ENCODE peak calls at places on chromosomes 2 and 18, in nine cellular contexts. V is hepatocyte, L is kidney, Y is cardiac muscle cell, A is Peyer's patch, C is fibroblast of lung, M is ovary, U is thoracic aorta, S is esophagus squamous epithelium. Q is an unnamed sample.

GRCh38 chr18:12657048-12657848 is 659 bp downstream of the SPIRE1 start:
- DNase-seq in V (peak; percentile 72), C (peak; percentile 58), U (no peak), L (peak; percentile 82), M (peak; percentile 73), Y (peak; percentile 72), A (peak; percentile 54), S (no peak), Q (peak; percentile 73)

GRCh38 chr18:6434987-6435709 is 20.4 kb upstream of the L3MBTL4 start:
- DNase-seq in C (no peak), Y (no peak), A (no peak), U (no peak), S (no peak), M (no peak), L (no peak), V (no peak), Q (no peak)

GRCh38 chr2:9975805-9976447 is 24.4 kb downstream of the GRHL1 start:
- DNase-seq in M (no peak), L (no peak), V (peak; percentile 40), U (no peak), C (peak; percentile 98), Y (no peak), A (no peak), S (no peak), Q (no peak)

GRCh38 chr2:20451761-20452499 is 5.1 kb downstream of the RHOB start:
- DNase-seq in U (no peak), L (no peak), S (no peak), M (no peak), V (no peak), A (no peak), Y (no peak), C (no peak), Q (peak; percentile 69)

GRCh38 chr2:54634564-54635511 is 88.6 kb upstream of the EML6 start:
- DNase-seq in V (no peak), Y (no peak), U (no peak), C (peak; percentile 72), S (no peak), M (peak; percentile 52), L (peak; percentile 89), A (no peak), Q (no peak)

GRCh38 chr2:629961-630360 is 47.2 kb downstream of the TMEM18 start:
- DNase-seq in Y (no peak), V (no peak), M (no peak), L (no peak), A (no peak), U (no peak), C (no peak), S (no peak), Q (no peak)

GRCh38 chr18:5060543-5060942 is 136.5 kb downstream of the AKAIN1 start:
- DNase-seq in M (no peak), A (no peak), L (no peak), Y (no peak), C (no peak), U (no peak), S (no peak), V (no peak), Q (no peak)

GRCh38 chr2:26089337-26089736 is 55.5 kb downstream of the RAB10 start:
- DNase-seq in S (no peak), A (no peak), V (no peak), C (no peak), L (no peak), M (no peak), U (no peak), Y (no peak), Q (no peak)

GRCh38 chr2:181058378-181059269 is 78.2 kb downstream of the UBE2E3 start:
- DNase-seq in C (no peak), Y (peak; percentile 46), S (no peak), U (no peak), M (no peak), L (no peak), V (peak; percentile 35), A (no peak), Q (no peak)

GRCh38 chr2:157837851-157838441 is 38.2 kb downstream of the ACVR1 start:
- DNase-seq in C (peak; percentile 33), M (no peak), Y (no peak), S (no peak), A (peak; percentile 56), L (no peak), V (peak; percentile 35), U (no peak), Q (no peak)

GRCh38 chr2:225070811-225071210 is 28.5 kb upstream of the DOCK10 start:
- DNase-seq in V (no peak), Y (no peak), A (no peak), M (no peak), C (no peak), U (no peak), S (no peak), L (no peak), Q (no peak)

GRCh38 chr2:187949859-187950258 is 341.8 kb upstream of the GULP1 start:
- DNase-seq in Y (no peak), L (no peak), C (no peak), M (no peak), U (no peak), V (no peak), A (no peak), S (no peak), Q (no peak)

GRCh38 chr2:59905731-59906130 is 647.7 kb downstream of the BCL11A start:
- DNase-seq in Y (no peak), V (no peak), A (no peak), M (no peak), C (no peak), S (no peak), L (no peak), U (no peak), Q (no peak)

GRCh38 chr2:226977775-226978190 is 141.9 kb downstream of the RHBDD1 start:
- DNase-seq in V (peak; percentile 19), U (no peak), Y (no peak), M (no peak), L (no peak), C (peak; percentile 79), S (no peak), A (no peak), Q (no peak)

GRCh38 chr2:183248866-183249567 is 124.8 kb downstream of the NUP35 start:
- DNase-seq in S (no peak), A (no peak), U (no peak), Y (peak; percentile 36), C (peak; percentile 16), V (peak; percentile 47), L (no peak), M (no peak), Q (no peak)

GRCh38 chr2:161200327-161200726 is 40.1 kb downstream of the TANK start:
- DNase-seq in S (no peak), V (no peak), L (no peak), A (no peak), C (no peak), U (no peak), M (no peak), Y (no peak), Q (no peak)
- H3K27ac ChIP-seq in S (no peak overlapping the region), V (no peak overlapping the region), L (no peak overlapping the region), A (no peak overlapping the region), C (no peak overlapping the region), U (no peak overlapping the region), M (no peak overlapping the region), Y (no peak overlapping the region), Q (no peak overlapping the region)

GRCh38 chr2:15159751-15160177 is 401.4 kb downstream of the NBAS start:
- DNase-seq in C (peak; percentile 63), V (peak; percentile 44), M (no peak), A (no peak), L (no peak), U (no peak), Y (peak; percentile 36), S (no peak), Q (no peak)
- TF ChIP-seq CTCF in C (peak; percentile 72), V (peak; percentile 55), M (no peak), A (peak; percentile 48), L (peak; percentile 46), U (no peak), Y (peak; percentile 68), S (peak; percentile 53), Q (peak; percentile 30)

GRCh38 chr2:207790898-207791297 is 21.2 kb upstream of the FZD5 start:
- DNase-seq in S (no peak), V (no peak), A (no peak), C (no peak), U (no peak), M (no peak), L (no peak), Y (no peak), Q (no peak)

GRCh38 chr2:207784898-207785297 is 15.2 kb upstream of the FZD5 start:
- DNase-seq in S (no peak), C (no peak), Y (no peak), V (no peak), L (no peak), U (no peak), A (no peak), M (no peak), Q (no peak)

GRCh38 chr2:207783514-207783913 is 13.8 kb upstream of the FZD5 start:
- DNase-seq in C (no peak), A (no peak), U (no peak), S (no peak), L (no peak), V (no peak), Y (no peak), M (no peak), Q (no peak)

GRCh38 chr2:207787800-207788199 is 18.1 kb upstream of the FZD5 start:
- DNase-seq in M (no peak), A (no peak), U (no peak), S (no peak), Y (no peak), C (no peak), L (no peak), V (no peak), Q (no peak)

GRCh38 chr2:207786956-207787516 is 17.3 kb upstream of the FZD5 start:
- DNase-seq in L (no peak), C (no peak), A (no peak), U (no peak), S (no peak), Y (no peak), M (no peak), V (no peak), Q (no peak)
- H3K36me3 ChIP-seq in L (no peaks in the 10 kb centered on the region), C (no peaks in the 10 kb centered on the region), A (no peaks in the 10 kb centered on the region), U (no peaks in the 10 kb centered on the region), S (no peaks in the 10 kb centered on the region), Y (no peaks in the 10 kb centered on the region), M (no peaks in the 10 kb centered on the region), V (no peaks in the 10 kb centered on the region), Q (no peaks in the 10 kb centered on the region)

GRCh38 chr2:237092920-237093781 is 7.5 kb downstream of the COPS8 start:
- DNase-seq in A (no peak), Y (peak; percentile 44), U (no peak), V (peak; percentile 76), C (peak; percentile 56), S (no peak), M (peak; percentile 49), L (no peak), Q (no peak)

GRCh38 chr2:237091779-237092436 is 6.2 kb downstream of the COPS8 start:
- DNase-seq in C (peak; percentile 60), V (no peak), Y (no peak), M (peak; percentile 40), U (no peak), S (no peak), L (no peak), A (no peak), Q (no peak)

GRCh38 chr2:237096201-237096600 is 10.5 kb downstream of the COPS8 start:
- DNase-seq in Y (no peak), S (no peak), V (no peak), C (no peak), L (no peak), A (no peak), M (no peak), U (no peak), Q (no peak)

GRCh38 chr2:237090906-237091305 is 5.2 kb downstream of the COPS8 start:
- DNase-seq in Y (no peak), U (no peak), C (peak; percentile 70), M (no peak), S (no peak), A (no peak), V (no peak), L (no peak), Q (no peak)

GRCh38 chr2:237092506-237092905 is 6.8 kb downstream of the COPS8 start:
- DNase-seq in V (no peak), A (no peak), U (no peak), S (no peak), L (no peak), M (no peak), Y (no peak), C (no peak), Q (no peak)
- H3K27ac ChIP-seq in V (peak overlapping the region; percentile 39), A (no peak overlapping the region), U (no peak overlapping the region), S (peak overlapping the region; percentile 56), L (no peak overlapping the region), M (no peak overlapping the region), Y (no peak overlapping the region), C (peak overlapping the region; percentile 34), Q (no peak overlapping the region)